ENCODE peak calls at places on chromosomes 3 and 15, in four cellular contexts. One of them, this sample, is unnamed.

GRCh38 chr3:183391460-183391859 is 37.0 kb downstream of the MCF2L2 start:
- DNase-seq in H1: no peak
- DNase-seq in IMR-90: no peak
- DNase-seq in H9: no peak
- DNase-seq in this sample: no peak

GRCh38 chr3:146382386-146382785 is 87.0 kb downstream of the PLSCR2 start:
- DNase-seq in H9: no peak
- DNase-seq in H1: no peak
- DNase-seq in IMR-90: peak; percentile 33
- DNase-seq in this sample: peak; percentile 71

GRCh38 chr3:5431811-5432378 is 244.4 kb downstream of the EDEM1 start:
- DNase-seq in H9: no peak
- DNase-seq in IMR-90: no peak
- DNase-seq in H1: no peak
- DNase-seq in this sample: no peak

GRCh38 chr3:75334299-75334698 is 329.8 kb upstream of the FRG2C start:
- DNase-seq in IMR-90: no peak
- DNase-seq in H1: no peak
- DNase-seq in H9: no peak
- DNase-seq in this sample: no peak

GRCh38 chr3:111582114-111582461 is 13.1 kb downstream of the ZBED2 start:
- DNase-seq in H1: no peak
- DNase-seq in H9: no peak
- DNase-seq in IMR-90: peak; percentile 90
- DNase-seq in this sample: peak; percentile 70

GRCh38 chr3:14793126-14793857 is 25.5 kb upstream of the FGD5 start:
- DNase-seq in IMR-90: no peak
- DNase-seq in H9: no peak
- DNase-seq in H1: no peak
- DNase-seq in this sample: no peak

GRCh38 chr3:186025161-186025560 is 83.7 kb downstream of the ETV5 start:
- DNase-seq in H1: no peak
- DNase-seq in H9: no peak
- DNase-seq in IMR-90: peak; percentile 84
- DNase-seq in this sample: no peak

GRCh38 chr15:22995786-22996185 is 15.6 kb upstream of the CYFIP1 start:
- DNase-seq in H9: no peak
- DNase-seq in IMR-90: no peak
- DNase-seq in H1: no peak
- DNase-seq in this sample: no peak

GRCh38 chr3:186219211-186219638 is 110.3 kb upstream of the ETV5 start:
- DNase-seq in H9: no peak
- DNase-seq in H1: no peak
- DNase-seq in IMR-90: no peak
- DNase-seq in this sample: no peak

GRCh38 chr3:79368403-79368802 is 399.4 kb downstream of the ROBO1 start:
- DNase-seq in H9: no peak
- DNase-seq in IMR-90: peak; percentile 13
- DNase-seq in H1: no peak
- DNase-seq in this sample: peak; percentile 55

GRCh38 chr3:101077361-101078011 is 84.3 kb upstream of the ABI3BP start:
- DNase-seq in H9: no peak
- DNase-seq in IMR-90: peak; percentile 58
- DNase-seq in H1: no peak
- DNase-seq in this sample: no peak

GRCh38 chr3:62757045-62757444 is 118.2 kb downstream of the CADPS start:
- DNase-seq in H9: no peak
- DNase-seq in IMR-90: no peak
- DNase-seq in H1: no peak
- DNase-seq in this sample: no peak

GRCh38 chr3:184016820-184017671 is 638 bp downstream of the ABCC5 start:
- DNase-seq in H9: peak; percentile 69
- DNase-seq in H1: peak; percentile 72
- DNase-seq in IMR-90: peak; percentile 32
- DNase-seq in this sample: peak; percentile 69

GRCh38 chr3:132629928-132630327 is 29.7 kb downstream of the ACAD11 start:
- DNase-seq in H1: no peak
- DNase-seq in IMR-90: peak; percentile 82
- DNase-seq in H9: no peak
- DNase-seq in this sample: no peak

GRCh38 chr3:137764563-137765309 is 621 bp downstream of the SOX14 start:
- DNase-seq in H9: peak; percentile 51
- DNase-seq in H1: peak; percentile 69
- DNase-seq in IMR-90: no peak
- DNase-seq in this sample: peak; percentile 40

GRCh38 chr3:101574388-101575156 is 592 bp downstream of the PCNP start:
- DNase-seq in H1: peak; percentile 73
- DNase-seq in H9: peak; percentile 48
- DNase-seq in IMR-90: peak; percentile 62
- DNase-seq in this sample: peak; percentile 71

GRCh38 chr3:150372320-150373118 is 35.6 kb upstream of the TSC22D2 start:
- DNase-seq in H9: no peak
- DNase-seq in H1: no peak
- DNase-seq in IMR-90: peak; percentile 50
- DNase-seq in this sample: peak; percentile 75

GRCh38 chr3:156351783-156352182 is 203.1 kb downstream of the SSR3 start:
- DNase-seq in H1: no peak
- DNase-seq in IMR-90: no peak
- DNase-seq in H9: no peak
- DNase-seq in this sample: no peak

GRCh38 chr15:82298520-82298919 is 35.9 kb downstream of the SAXO2 start:
- DNase-seq in IMR-90: no peak
- DNase-seq in H9: no peak
- DNase-seq in H1: no peak
- DNase-seq in this sample: no peak

GRCh38 chr3:64426551-64426950 is 201.3 kb upstream of the PRICKLE2 start:
- DNase-seq in H9: no peak
- DNase-seq in H1: no peak
- DNase-seq in IMR-90: no peak
- DNase-seq in this sample: no peak

GRCh38 chr15:59221479-59221878 is 14.8 kb downstream of the LDHAL6B start:
- DNase-seq in IMR-90: no peak
- DNase-seq in H9: no peak
- DNase-seq in H1: no peak
- DNase-seq in this sample: no peak

DNA sequence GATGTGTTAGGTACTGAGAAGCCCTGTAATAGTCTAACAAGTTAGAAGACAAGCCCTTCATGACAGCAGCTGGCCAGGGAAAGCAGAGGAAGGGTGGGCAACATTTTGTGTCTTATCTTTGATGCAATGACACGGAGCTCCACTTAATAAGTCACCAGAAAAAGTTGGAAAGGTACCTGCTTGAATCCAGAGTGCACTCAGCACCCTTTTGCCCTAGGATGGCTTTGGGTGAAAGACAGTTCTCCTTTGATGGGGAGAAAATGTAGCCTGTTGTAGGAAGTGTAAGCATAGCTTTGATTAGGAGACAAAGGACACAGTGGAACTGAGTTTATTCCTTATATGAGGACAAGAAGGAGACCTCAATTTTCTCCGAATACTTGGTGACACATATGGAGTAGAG is 137.0 kb downstream of the ARPP21 start:
- DNase-seq in IMR-90: no peak
- DNase-seq in H9: no peak
- DNase-seq in H1: no peak
- DNase-seq in this sample: no peak
- H3K56ac ChIP-seq in IMR-90: no peak overlapping the region
- H3K56ac ChIP-seq in H9: no peak overlapping the region
- H3K56ac ChIP-seq in H1: no peak overlapping the region
- H3K56ac ChIP-seq in this sample: no peak overlapping the region

GRCh38 chr3:196688349-196688748 is 23.7 kb downstream of the CEP19 start:
- DNase-seq in H1: no peak
- DNase-seq in IMR-90: peak; percentile 69
- DNase-seq in H9: no peak
- DNase-seq in this sample: no peak
- H3K56ac ChIP-seq in H1: no peak overlapping the region
- H3K56ac ChIP-seq in IMR-90: no peak overlapping the region
- H3K56ac ChIP-seq in H9: no peak overlapping the region
- H3K56ac ChIP-seq in this sample: peak overlapping the region; percentile 34

DNA sequence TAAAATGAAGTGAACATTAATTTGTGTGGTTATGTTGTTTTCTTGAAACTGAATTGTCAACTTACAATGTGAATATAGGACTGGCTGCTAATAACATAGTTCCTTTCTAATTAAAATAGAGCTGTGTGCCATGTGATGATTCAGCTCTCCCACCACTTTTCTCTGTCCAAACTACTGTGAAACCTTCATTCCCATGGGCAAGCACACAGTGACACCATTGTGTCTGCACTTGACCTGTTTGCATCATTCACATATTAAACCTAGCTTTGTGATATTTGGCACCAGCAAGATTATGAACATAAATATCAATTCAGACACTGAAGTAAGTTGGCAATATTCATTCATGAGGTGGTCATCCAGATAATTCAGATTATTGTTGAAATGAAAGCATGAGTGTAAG is 78.8 kb upstream of the TCF12 start:
- DNase-seq in H9: no peak
- DNase-seq in IMR-90: no peak
- DNase-seq in H1: no peak
- DNase-seq in this sample: no peak
- H3K56ac ChIP-seq in H9: no peak overlapping the region
- H3K56ac ChIP-seq in IMR-90: no peak overlapping the region
- H3K56ac ChIP-seq in H1: no peak overlapping the region
- H3K56ac ChIP-seq in this sample: no peak overlapping the region

GRCh38 chr3:195086885-195087284 is 184.1 kb downstream of the XXYLT1 start:
- DNase-seq in IMR-90: no peak
- DNase-seq in H1: no peak
- DNase-seq in H9: no peak
- DNase-seq in this sample: no peak
- H3K56ac ChIP-seq in IMR-90: no peak overlapping the region
- H3K56ac ChIP-seq in H1: no peak overlapping the region
- H3K56ac ChIP-seq in H9: no peak overlapping the region
- H3K56ac ChIP-seq in this sample: peak overlapping the region; percentile 61

GRCh38 chr3:46571684-46572083 is 5.6 kb upstream of the LRRC2 start:
- DNase-seq in H1: no peak
- DNase-seq in IMR-90: no peak
- DNase-seq in H9: no peak
- DNase-seq in this sample: peak; percentile 92
- H3K56ac ChIP-seq in H1: no peak overlapping the region
- H3K56ac ChIP-seq in IMR-90: no peak overlapping the region
- H3K56ac ChIP-seq in H9: no peak overlapping the region
- H3K56ac ChIP-seq in this sample: peak overlapping the region; percentile 52

GRCh38 chr15:73599934-73600333 is 33.3 kb downstream of the NPTN start:
- DNase-seq in H1: no peak
- DNase-seq in H9: no peak
- DNase-seq in IMR-90: peak; percentile 45
- DNase-seq in this sample: no peak

GRCh38 chr15:73602444-73602843 is 30.7 kb downstream of the NPTN start:
- DNase-seq in IMR-90: no peak
- DNase-seq in H1: no peak
- DNase-seq in H9: no peak
- DNase-seq in this sample: no peak

GRCh38 chr15:73598540-73599195 is 34.5 kb downstream of the NPTN start:
- DNase-seq in H9: no peak
- DNase-seq in H1: no peak
- DNase-seq in IMR-90: peak; percentile 35
- DNase-seq in this sample: no peak

GRCh38 chr15:73601449-73602425 is 31.5 kb downstream of the NPTN start:
- DNase-seq in H9: no peak
- DNase-seq in H1: no peak
- DNase-seq in IMR-90: peak; percentile 61
- DNase-seq in this sample: peak; percentile 52

GRCh38 chr15:73600413-73601050 is 32.7 kb downstream of the NPTN start:
- DNase-seq in H9: no peak
- DNase-seq in H1: no peak
- DNase-seq in IMR-90: no peak
- DNase-seq in this sample: no peak
- H3K56ac ChIP-seq in H9: no peak overlapping the region
- H3K56ac ChIP-seq in H1: no peak overlapping the region
- H3K56ac ChIP-seq in IMR-90: no peak overlapping the region
- H3K56ac ChIP-seq in this sample: no peak overlapping the region